ENCODE peak calls at places on chromosomes 1 and 21, in eight cellular contexts. One of them, this sample, is unnamed.

GRCh38 chr1:167629681-167630567 is at the start of gene RCSD1:
- DNase-seq in neuronal stem cell: no peak
- DNase-seq in mammary epithelial cell: peak; percentile 24
- DNase-seq in tibial nerve: no peak
- DNase-seq in breast epithelium: no peak
- DNase-seq in DMS 273 treated with DMSO at 0.1 percent for 48 hours: no peak
- DNase-seq in lower lobe of right lung: peak; percentile 64
- DNase-seq in fibroblast of lung: peak; percentile 4
- DNase-seq in this sample: no peak

GRCh38 chr1:30668546-30669327 is 54.6 kb downstream of the MATN1 start:
- DNase-seq in DMS 273 treated with DMSO at 0.1 percent for 48 hours: no peak
- DNase-seq in neuronal stem cell: no peak
- DNase-seq in mammary epithelial cell: no peak
- DNase-seq in lower lobe of right lung: peak; percentile 9
- DNase-seq in breast epithelium: no peak
- DNase-seq in fibroblast of lung: peak; percentile 7
- DNase-seq in tibial nerve: no peak
- DNase-seq in this sample: no peak

GRCh38 chr1:98289296-98289695 is 368.5 kb upstream of the DPYD start:
- DNase-seq in tibial nerve: no peak
- DNase-seq in DMS 273 treated with DMSO at 0.1 percent for 48 hours: no peak
- DNase-seq in mammary epithelial cell: no peak
- DNase-seq in fibroblast of lung: no peak
- DNase-seq in lower lobe of right lung: no peak
- DNase-seq in breast epithelium: no peak
- DNase-seq in neuronal stem cell: no peak
- DNase-seq in this sample: no peak

GRCh38 chr21:34198232-34199120 is 125.1 kb downstream of the MRPS6 start:
- DNase-seq in neuronal stem cell: no peak
- DNase-seq in lower lobe of right lung: no peak
- DNase-seq in DMS 273 treated with DMSO at 0.1 percent for 48 hours: no peak
- DNase-seq in fibroblast of lung: no peak
- DNase-seq in mammary epithelial cell: no peak
- DNase-seq in tibial nerve: no peak
- DNase-seq in breast epithelium: no peak
- DNase-seq in this sample: peak; percentile 8

GRCh38 chr21:28822882-28823335 is 169.8 kb downstream of the LTN1 start:
- DNase-seq in lower lobe of right lung: no peak
- DNase-seq in breast epithelium: no peak
- DNase-seq in DMS 273 treated with DMSO at 0.1 percent for 48 hours: no peak
- DNase-seq in neuronal stem cell: no peak
- DNase-seq in tibial nerve: peak; percentile 16
- DNase-seq in mammary epithelial cell: no peak
- DNase-seq in fibroblast of lung: peak; percentile 84
- DNase-seq in this sample: no peak

GRCh38 chr1:180617769-180618168 is 14.1 kb upstream of the XPR1 start:
- DNase-seq in lower lobe of right lung: no peak
- DNase-seq in neuronal stem cell: no peak
- DNase-seq in DMS 273 treated with DMSO at 0.1 percent for 48 hours: no peak
- DNase-seq in breast epithelium: no peak
- DNase-seq in mammary epithelial cell: no peak
- DNase-seq in tibial nerve: no peak
- DNase-seq in fibroblast of lung: no peak
- DNase-seq in this sample: no peak

GRCh38 chr1:209855623-209856022 is 27.9 kb downstream of the UTP25 start:
- DNase-seq in mammary epithelial cell: no peak
- DNase-seq in lower lobe of right lung: no peak
- DNase-seq in breast epithelium: no peak
- DNase-seq in DMS 273 treated with DMSO at 0.1 percent for 48 hours: peak; percentile 72
- DNase-seq in fibroblast of lung: no peak
- DNase-seq in tibial nerve: no peak
- DNase-seq in neuronal stem cell: no peak
- DNase-seq in this sample: no peak

GRCh38 chr1:95203908-95204437 is 30.0 kb upstream of the RWDD3 start:
- DNase-seq in tibial nerve: no peak
- DNase-seq in fibroblast of lung: no peak
- DNase-seq in breast epithelium: no peak
- DNase-seq in neuronal stem cell: no peak
- DNase-seq in lower lobe of right lung: no peak
- DNase-seq in mammary epithelial cell: no peak
- DNase-seq in DMS 273 treated with DMSO at 0.1 percent for 48 hours: no peak
- DNase-seq in this sample: no peak

GRCh38 chr1:231053493-231054162 is 13.6 kb upstream of the FAM89A start:
- DNase-seq in neuronal stem cell: no peak
- DNase-seq in fibroblast of lung: peak; percentile 96
- DNase-seq in lower lobe of right lung: no peak
- DNase-seq in tibial nerve: peak; percentile 16
- DNase-seq in breast epithelium: no peak
- DNase-seq in DMS 273 treated with DMSO at 0.1 percent for 48 hours: peak; percentile 9
- DNase-seq in mammary epithelial cell: no peak
- DNase-seq in this sample: peak; percentile 4

GRCh38 chr21:45412491-45412890 is 7.5 kb downstream of the COL18A1 start:
- DNase-seq in breast epithelium: no peak
- DNase-seq in fibroblast of lung: no peak
- DNase-seq in DMS 273 treated with DMSO at 0.1 percent for 48 hours: no peak
- DNase-seq in tibial nerve: no peak
- DNase-seq in neuronal stem cell: no peak
- DNase-seq in lower lobe of right lung: no peak
- DNase-seq in mammary epithelial cell: no peak
- DNase-seq in this sample: no peak

GRCh38 chr1:160080381-160081100 is 797 bp upstream of the KCNJ9 start:
- DNase-seq in breast epithelium: no peak
- DNase-seq in tibial nerve: no peak
- DNase-seq in fibroblast of lung: no peak
- DNase-seq in lower lobe of right lung: no peak
- DNase-seq in mammary epithelial cell: no peak
- DNase-seq in neuronal stem cell: no peak
- DNase-seq in DMS 273 treated with DMSO at 0.1 percent for 48 hours: no peak
- DNase-seq in this sample: no peak

GRCh38 chr1:119453021-119453420 is 38.1 kb downstream of the HSD3B2 start:
- DNase-seq in lower lobe of right lung: no peak
- DNase-seq in neuronal stem cell: no peak
- DNase-seq in fibroblast of lung: peak; percentile 1
- DNase-seq in breast epithelium: no peak
- DNase-seq in DMS 273 treated with DMSO at 0.1 percent for 48 hours: no peak
- DNase-seq in tibial nerve: peak; percentile 38
- DNase-seq in mammary epithelial cell: peak; percentile 94
- DNase-seq in this sample: no peak

GRCh38 chr1:10508511-10508951 is 33.8 kb downstream of the PEX14 start:
- DNase-seq in DMS 273 treated with DMSO at 0.1 percent for 48 hours: peak; percentile 73
- DNase-seq in fibroblast of lung: no peak
- DNase-seq in mammary epithelial cell: no peak
- DNase-seq in tibial nerve: no peak
- DNase-seq in breast epithelium: no peak
- DNase-seq in lower lobe of right lung: no peak
- DNase-seq in neuronal stem cell: peak; percentile 60
- DNase-seq in this sample: no peak

GRCh38 chr1:246147471-246148461 is 359.3 kb downstream of the SMYD3 start:
- DNase-seq in DMS 273 treated with DMSO at 0.1 percent for 48 hours: no peak
- DNase-seq in tibial nerve: no peak
- DNase-seq in lower lobe of right lung: no peak
- DNase-seq in breast epithelium: no peak
- DNase-seq in mammary epithelial cell: no peak
- DNase-seq in fibroblast of lung: no peak
- DNase-seq in neuronal stem cell: no peak
- DNase-seq in this sample: no peak

GRCh38 chr1:206897175-206897574 is at the start of gene IL24:
- DNase-seq in fibroblast of lung: no peak
- DNase-seq in mammary epithelial cell: no peak
- DNase-seq in DMS 273 treated with DMSO at 0.1 percent for 48 hours: no peak
- DNase-seq in tibial nerve: no peak
- DNase-seq in breast epithelium: no peak
- DNase-seq in lower lobe of right lung: no peak
- DNase-seq in neuronal stem cell: no peak
- DNase-seq in this sample: no peak

GRCh38 chr1:164786980-164787833 is 228.2 kb downstream of the PBX1 start:
- DNase-seq in lower lobe of right lung: peak; percentile 77
- DNase-seq in fibroblast of lung: peak; percentile 84
- DNase-seq in breast epithelium: peak; percentile 87
- DNase-seq in neuronal stem cell: peak; percentile 82
- DNase-seq in tibial nerve: peak; percentile 79
- DNase-seq in mammary epithelial cell: peak; percentile 71
- DNase-seq in DMS 273 treated with DMSO at 0.1 percent for 48 hours: peak; percentile 37
- DNase-seq in this sample: no peak

GRCh38 chr1:182809414-182809957 is 19.9 kb downstream of the NPL start:
- DNase-seq in lower lobe of right lung: no peak
- DNase-seq in fibroblast of lung: no peak
- DNase-seq in tibial nerve: no peak
- DNase-seq in DMS 273 treated with DMSO at 0.1 percent for 48 hours: no peak
- DNase-seq in breast epithelium: no peak
- DNase-seq in neuronal stem cell: no peak
- DNase-seq in mammary epithelial cell: no peak
- DNase-seq in this sample: no peak

GRCh38 chr1:14451217-14451616 is 147.3 kb upstream of the KAZN start:
- DNase-seq in tibial nerve: no peak
- DNase-seq in DMS 273 treated with DMSO at 0.1 percent for 48 hours: no peak
- DNase-seq in fibroblast of lung: no peak
- DNase-seq in neuronal stem cell: no peak
- DNase-seq in breast epithelium: no peak
- DNase-seq in mammary epithelial cell: no peak
- DNase-seq in lower lobe of right lung: no peak
- DNase-seq in this sample: no peak

GRCh38 chr1:245290836-245291235 is 136.1 kb downstream of the KIF26B start:
- DNase-seq in DMS 273 treated with DMSO at 0.1 percent for 48 hours: no peak
- DNase-seq in lower lobe of right lung: no peak
- DNase-seq in breast epithelium: no peak
- DNase-seq in tibial nerve: no peak
- DNase-seq in neuronal stem cell: no peak
- DNase-seq in mammary epithelial cell: no peak
- DNase-seq in fibroblast of lung: peak; percentile 34
- DNase-seq in this sample: no peak

GRCh38 chr1:199688133-199688676 is 339.3 kb upstream of the NR5A2 start:
- DNase-seq in neuronal stem cell: no peak
- DNase-seq in lower lobe of right lung: no peak
- DNase-seq in fibroblast of lung: no peak
- DNase-seq in breast epithelium: no peak
- DNase-seq in tibial nerve: no peak
- DNase-seq in DMS 273 treated with DMSO at 0.1 percent for 48 hours: no peak
- DNase-seq in mammary epithelial cell: no peak
- DNase-seq in this sample: no peak

GRCh38 chr1:106619080-106619826 is 437.2 kb upstream of the PRMT6 start:
- DNase-seq in lower lobe of right lung: peak; percentile 35
- DNase-seq in fibroblast of lung: no peak
- DNase-seq in breast epithelium: no peak
- DNase-seq in neuronal stem cell: no peak
- DNase-seq in mammary epithelial cell: no peak
- DNase-seq in DMS 273 treated with DMSO at 0.1 percent for 48 hours: no peak
- DNase-seq in tibial nerve: no peak
- DNase-seq in this sample: no peak

GRCh38 chr1:108824051-108824450 is 32.8 kb downstream of the AKNAD1 start:
- DNase-seq in DMS 273 treated with DMSO at 0.1 percent for 48 hours: no peak
- DNase-seq in lower lobe of right lung: no peak
- DNase-seq in tibial nerve: no peak
- DNase-seq in fibroblast of lung: no peak
- DNase-seq in breast epithelium: no peak
- DNase-seq in neuronal stem cell: no peak
- DNase-seq in mammary epithelial cell: no peak
- DNase-seq in this sample: no peak

This sample was measured in GM12878.